ENCODE peak calls at places on chromosomes 1 and 21, in six cellular contexts. D, U, W, S, O and M are unnamed samples.

GRCh38 chr1:218259339-218259738 is 25.8 kb upstream of the RRP15 start:
- DNase-seq in U (no peak), W (no peak), D (no peak), O (no peak), S (no peak), M (no peak)

GRCh38 chr1:52662645-52663313 is 29.8 kb downstream of the SHISAL2A start:
- DNase-seq in U (no peak), D (peak; percentile 86), O (no peak), S (no peak), W (no peak), M (no peak)

GRCh38 chr1:207581496-207582168 is 63.3 kb upstream of the CR1L start:
- DNase-seq in U (no peak), D (no peak), W (no peak), O (no peak), S (no peak), M (no peak)

GRCh38 chr1:78840447-78841251 is 165.9 kb downstream of the ADGRL4 start:
- DNase-seq in W (no peak), O (no peak), D (no peak), S (peak; percentile 55), U (no peak), M (no peak)

GRCh38 chr1:196115641-196116040 is 492.6 kb downstream of the KCNT2 start:
- DNase-seq in U (peak; percentile 68), S (peak; percentile 29), D (no peak), O (no peak), W (no peak), M (no peak)

GRCh38 chr1:65527672-65528071 is 107.2 kb downstream of the LEPR start:
- DNase-seq in D (no peak), W (no peak), O (no peak), U (peak; percentile 25), S (no peak), M (no peak)

GRCh38 chr1:188314557-188315137 is 1485.9 kb downstream of the PLA2G4A start:
- DNase-seq in O (no peak), W (no peak), S (no peak), D (no peak), U (no peak), M (no peak)

GRCh38 chr1:44587796-44588460 is 86.4 kb downstream of the TMEM53 start:
- DNase-seq in O (no peak), U (no peak), S (no peak), W (no peak), D (no peak), M (no peak)

GRCh38 chr21:43719748-43720538 is 1.0 kb downstream of the PDXK start:
- DNase-seq in D (no peak), U (no peak), S (no peak), O (peak; percentile 52), W (no peak), M (no peak)

GRCh38 chr1:96445296-96445695 is 276.3 kb upstream of the PTBP2 start:
- DNase-seq in S (no peak), W (no peak), O (no peak), D (no peak), U (no peak), M (no peak)

GRCh38 chr1:12745992-12746323 is at the start of gene CFAP107:
- DNase-seq in U (no peak), D (no peak), S (no peak), W (no peak), O (no peak), M (no peak)

GRCh38 chr1:24101796-24102580 is 9.9 kb downstream of the MYOM3 start:
- DNase-seq in S (no peak), D (no peak), O (no peak), U (no peak), W (no peak), M (no peak)

GRCh38 chr1:219113261-219113660 is 60.4 kb upstream of the LYPLAL1 start:
- DNase-seq in D (no peak), W (no peak), S (no peak), O (no peak), U (no peak), M (no peak)

GRCh38 chr1:6822530-6823359 is 37.5 kb downstream of the CAMTA1 start:
- DNase-seq in W (no peak), U (no peak), O (no peak), S (no peak), D (no peak), M (no peak)

GRCh38 chr1:93349231-93350135 is 3.8 kb downstream of the DR1 start:
- DNase-seq in O (peak; percentile 16), S (no peak), U (no peak), D (no peak), W (no peak), M (no peak)

GRCh38 chr1:155202731-155203515 is 4.8 kb downstream of the THBS3 start:
- DNase-seq in O (no peak), D (no peak), U (no peak), W (no peak), S (no peak), M (no peak)

GRCh38 chr1:77219166-77219887 is at the start of gene PIGK:
- DNase-seq in O (peak; percentile 93), U (peak; percentile 81), W (peak; percentile 91), D (peak; percentile 88), S (peak; percentile 54), M (peak; percentile 80)

GRCh38 chr1:40076895-40077312 is 20.1 kb downstream of the PPT1 start:
- DNase-seq in D (no peak), O (no peak), W (no peak), S (peak; percentile 49), U (no peak), M (no peak)

GRCh38 chr1:77010937-77011336 is 143.7 kb downstream of the ST6GALNAC5 start:
- DNase-seq in S (no peak), W (no peak), U (no peak), D (no peak), O (no peak), M (no peak)

GRCh38 chr1:109928591-109929111 is 18.0 kb downstream of the CSF1 start:
- DNase-seq in U (peak; percentile 67), D (no peak), S (no peak), W (no peak), O (no peak), M (no peak)

GRCh38 chr1:89715677-89716076 is 82.8 kb downstream of the LRRC8C start:
- DNase-seq in O (no peak), D (no peak), W (no peak), S (no peak), U (no peak), M (no peak)

GRCh38 chr1:157201767-157202166 is 63.6 kb upstream of the ETV3 start:
- DNase-seq in D (no peak), W (peak; percentile 57), S (no peak), O (no peak), U (no peak), M (no peak)

GRCh38 chr1:150987928-150988327 is 5.8 kb downstream of the ANXA9 start:
- DNase-seq in D (no peak), S (no peak), O (no peak), W (no peak), U (no peak), M (no peak)

GRCh38 chr1:76330993-76331603 is 256.6 kb downstream of the ST6GALNAC3 start:
- DNase-seq in S (peak; percentile 36), D (peak; percentile 61), O (peak; percentile 69), W (peak; percentile 32), U (no peak), M (peak; percentile 72)

GRCh38 chr1:20233866-20234265 is 47.5 kb upstream of the PLA2G2C start:
- DNase-seq in W (no peak), O (peak; percentile 24), U (no peak), S (no peak), D (no peak), M (no peak)

GRCh38 chr1:31263408-31263807 is 23.7 kb upstream of the NKAIN1 start:
- DNase-seq in S (no peak), U (no peak), O (no peak), W (no peak), D (no peak), M (no peak)

GRCh38 chr1:107659961-107660360 is 305.0 kb downstream of the VAV3 start:
- DNase-seq in U (no peak), O (no peak), D (no peak), W (no peak), S (no peak), M (no peak)

GRCh38 chr1:6208723-6209660 is 3.1 kb downstream of the RNF207 start:
- DNase-seq in U (no peak), S (no peak), W (no peak), O (no peak), D (no peak), M (no peak)

GRCh38 chr1:16978589-16979474 is 1.6 kb downstream of the MFAP2 start:
- DNase-seq in D (no peak), U (peak; percentile 83), W (no peak), S (peak; percentile 82), O (no peak), M (no peak)

DNA sequence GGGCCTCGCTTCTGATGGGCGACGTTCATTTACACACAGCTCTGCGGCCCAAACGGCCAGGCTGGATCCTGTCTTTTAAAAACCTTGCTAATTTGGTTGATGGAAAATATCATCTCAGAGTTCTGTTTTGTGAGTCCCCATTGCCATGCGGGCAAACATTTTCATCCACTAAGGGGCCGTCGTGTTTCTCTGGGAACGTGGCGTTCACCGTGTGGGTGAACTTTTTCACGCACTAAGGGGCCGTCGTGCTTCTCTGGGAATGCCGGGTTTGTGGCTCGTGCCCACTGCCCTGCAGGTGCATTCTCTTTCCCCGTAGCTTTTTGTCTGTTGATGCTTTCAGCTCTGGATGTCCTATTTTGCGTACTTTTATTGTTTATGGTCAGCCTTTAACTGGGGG is 6.8 kb downstream of the COL18A1 start:
- DNase-seq in W (no peak), D (no peak), U (no peak), S (no peak), O (no peak), M (no peak)
- H3K27ac ChIP-seq in W (peak overlapping the region; percentile 50), D (no peak overlapping the region), U (peak overlapping the region; percentile 98), S (no peak overlapping the region), O (no peak overlapping the region), M (no peak overlapping the region)

GRCh38 chr1:100292711-100293110 is 26.7 kb downstream of the RTCA start:
- DNase-seq in D (no peak), W (no peak), O (no peak), U (no peak), S (no peak), M (no peak)
- H3K27ac ChIP-seq in D (no peak overlapping the region), W (no peak overlapping the region), O (no peak overlapping the region), U (no peak overlapping the region), S (no peak overlapping the region), M (no peak overlapping the region)

GRCh38 chr21:45250272-45250671 is 37.4 kb downstream of the POFUT2 start:
- DNase-seq in O (no peak), S (no peak), D (no peak), U (no peak), W (no peak), M (no peak)
- H3K27ac ChIP-seq in O (no peak overlapping the region), S (no peak overlapping the region), D (no peak overlapping the region), U (no peak overlapping the region), W (no peak overlapping the region), M (no peak overlapping the region)

DNA sequence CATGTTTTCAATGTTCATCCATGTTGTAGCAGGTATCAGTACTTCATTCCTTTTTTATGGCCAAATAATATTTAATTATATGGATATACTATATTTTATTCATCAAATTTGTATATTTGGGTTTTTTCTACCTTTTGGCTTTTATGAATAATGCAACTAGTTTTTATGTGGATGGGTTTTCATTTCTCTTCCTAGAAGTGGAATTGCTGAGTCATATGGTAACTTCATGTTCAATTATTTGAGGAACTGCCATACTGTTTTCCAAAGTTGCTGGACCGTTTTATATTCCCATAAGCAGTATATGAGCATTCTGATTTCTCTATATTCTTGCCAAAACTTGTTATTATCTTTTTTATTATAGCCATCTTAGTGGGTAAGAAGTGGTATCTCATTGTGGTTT is 16.0 kb downstream of the CFAP57 start:
- DNase-seq in D (no peak), O (no peak), S (no peak), U (no peak), W (no peak), M (no peak)
- H3K27ac ChIP-seq in D (no peak overlapping the region), O (no peak overlapping the region), S (no peak overlapping the region), U (no peak overlapping the region), W (no peak overlapping the region), M (no peak overlapping the region)